ENCODE peak calls at places on chromosomes 5 and 9, in seven cellular contexts. V, L, F, T, Z, W and O are unnamed samples.

GRCh38 chr9:109232449-109232848 is 65.4 kb upstream of the FRRS1L start:
- DNase-seq in Z (no peak), V (no peak), T (no peak), W (no peak), F (no peak), L (no peak), O (no peak)

GRCh38 chr9:130898552-130898852 is 1.9 kb upstream of the QRFP start:
- DNase-seq in W (no peak), T (no peak), F (no peak), V (no peak), L (no peak), Z (no peak), O (no peak)

GRCh38 chr5:36726767-36727166 is 120.4 kb downstream of the SLC1A3 start:
- DNase-seq in Z (no peak), F (no peak), L (no peak), V (no peak), W (no peak), T (no peak), O (no peak)

GRCh38 chr9:26812217-26812616 is 80.4 kb downstream of the CAAP1 start:
- DNase-seq in V (no peak), F (no peak), L (no peak), T (no peak), Z (no peak), W (no peak), O (no peak)

GRCh38 chr5:176180339-176180738 is 57.9 kb upstream of the SIMC1 start:
- DNase-seq in Z (peak), F (no peak), T (no peak), W (no peak), V (no peak), L (no peak), O (no peak)

GRCh38 chr9:34430843-34431437 is 27.4 kb downstream of the FAM219A start:
- DNase-seq in V (peak), T (peak), L (no peak), F (peak), W (no peak), Z (peak), O (no peak)

GRCh38 chr5:122705876-122706275 is 69.0 kb upstream of the SNX2 start:
- DNase-seq in V (no peak), T (no peak), F (no peak), L (no peak), W (no peak), Z (no peak), O (no peak)

GRCh38 chr5:176692326-176692725 is 45.0 kb downstream of the TSPAN17 start:
- DNase-seq in Z (no peak), F (no peak), W (no peak), L (no peak), V (no peak), T (peak), O (no peak)

GRCh38 chr5:42880621-42881020 is 68.9 kb upstream of the SELENOP start:
- DNase-seq in L (no peak), F (no peak), Z (no peak), W (no peak), T (no peak), V (no peak), O (no peak)

GRCh38 chr5:143119881-143120341 is 283.6 kb downstream of the NR3C1 start:
- DNase-seq in V (no peak), F (no peak), Z (no peak), W (no peak), L (no peak), T (no peak), O (no peak)

GRCh38 chr5:58912102-58912501 is 329.2 kb downstream of the RAB3C start:
- DNase-seq in W (no peak), T (no peak), Z (no peak), F (no peak), V (no peak), L (no peak), O (no peak)

GRCh38 chr5:98454904-98455303 is 318.6 kb upstream of the RGMB start:
- DNase-seq in F (no peak), T (peak), W (no peak), V (peak), Z (no peak), L (no peak), O (no peak)

GRCh38 chr9:21684831-21685362 is 117.5 kb upstream of the MTAP start:
- DNase-seq in Z (no peak), T (peak), V (no peak), W (no peak), F (no peak), L (no peak), O (no peak)